ENCODE peak calls at places on chromosomes 7 and 10, in seven cellular contexts. A, T, E, Z, C, J and R are unnamed samples.
A peak's percentile ranks its signal among the peaks of the same experiment; 100 is the strongest.

GRCh38 chr7:73557397-73558257 is at the start of gene BCL7B:
- DNase-seq in C (peak; percentile 87), J (peak; percentile 65), A (peak; percentile 68), Z (peak; percentile 47), E (peak; percentile 83), T (peak; percentile 91), R (peak; percentile 79)

GRCh38 chr10:1193561-1193960 is 137.4 kb downstream of the WDR37 start:
- DNase-seq in T (no peak), J (no peak), E (no peak), C (no peak), A (no peak), Z (no peak), R (no peak)

GRCh38 chr7:95297041-95297440 is 27.3 kb downstream of the PON1 start:
- DNase-seq in A (no peak), J (no peak), C (no peak), E (no peak), T (no peak), Z (no peak), R (no peak)

GRCh38 chr10:43037440-43037839 is 39.4 kb upstream of the RET start:
- DNase-seq in C (no peak), A (no peak), J (no peak), T (no peak), E (no peak), Z (no peak), R (no peak)

GRCh38 chr10:103451871-103452713 is at the start of gene CALHM2:
- DNase-seq in J (peak; percentile 68), E (peak; percentile 72), A (peak; percentile 43), T (peak; percentile 88), Z (peak; percentile 41), C (peak; percentile 72), R (peak; percentile 73)

GRCh38 chr10:86648706-86649426 is 5.5 kb upstream of the OPN4 start:
- DNase-seq in T (no peak), C (no peak), E (no peak), A (no peak), Z (peak; percentile 68), J (peak; percentile 63), R (no peak)

GRCh38 chr10:129465796-129466702 is 992 bp upstream of the MGMT start:
- DNase-seq in C (no peak), E (no peak), Z (no peak), J (no peak), T (no peak), A (no peak), R (no peak)

GRCh38 chr10:130333185-130333584 is 197.0 kb downstream of the GLRX3 start:
- DNase-seq in C (no peak), E (no peak), Z (no peak), A (no peak), T (no peak), J (no peak), R (peak; percentile 75)

GRCh38 chr10:64753516-64753915 is 1232.3 kb downstream of the REEP3 start:
- DNase-seq in Z (no peak), T (no peak), E (no peak), J (no peak), C (no peak), A (no peak), R (no peak)

GRCh38 chr10:123331438-123331837 is 177.2 kb downstream of the BUB3 start:
- DNase-seq in T (peak; percentile 78), J (no peak), A (no peak), Z (peak; percentile 0), E (no peak), C (peak; percentile 1), R (peak; percentile 40)

GRCh38 chr10:2477154-2477553 is 590.2 kb upstream of the PFKP start:
- DNase-seq in E (peak; percentile 93), T (no peak), A (peak; percentile 51), J (no peak), C (peak; percentile 63), Z (no peak), R (peak; percentile 79)

GRCh38 chr7:118185163-118185860 is 1.3 kb downstream of the LSM8 start:
- DNase-seq in T (peak; percentile 20), E (no peak), J (peak; percentile 22), A (no peak), C (no peak), Z (peak; percentile 40), R (peak; percentile 10)

GRCh38 chr10:12839941-12840611 is 161.4 kb downstream of the CCDC3 start:
- DNase-seq in A (no peak), E (no peak), Z (no peak), T (no peak), C (no peak), J (peak; percentile 24), R (peak; percentile 42)

GRCh38 chr7:15832996-15833395 is 146.5 kb upstream of the MEOX2 start:
- DNase-seq in A (no peak), J (no peak), Z (no peak), C (no peak), T (no peak), E (no peak), R (no peak)

GRCh38 chr7:46015107-46015868 is 94.2 kb upstream of the IGFBP3 start:
- DNase-seq in A (peak; percentile 82), C (peak; percentile 79), J (peak; percentile 95), E (peak; percentile 88), Z (peak; percentile 26), T (peak; percentile 40), R (peak; percentile 97)

GRCh38 chr7:2609001-2609411 is 22.8 kb upstream of the TTYH3 start:
- DNase-seq in T (peak; percentile 52), E (peak; percentile 75), J (peak; percentile 41), Z (peak; percentile 43), A (no peak), C (no peak), R (peak; percentile 92)

GRCh38 chr7:8056431-8056830 is 87.8 kb downstream of the GLCCI1 start:
- DNase-seq in Z (peak; percentile 13), T (no peak), A (no peak), C (no peak), E (no peak), J (no peak), R (no peak)

GRCh38 chr10:109773818-109774440 is 149.4 kb downstream of the XPNPEP1 start:
- DNase-seq in Z (peak; percentile 43), J (peak; percentile 35), T (peak; percentile 40), C (no peak), A (peak; percentile 23), E (no peak), R (peak; percentile 53)

GRCh38 chr7:75639893-75640600 is 98.7 kb downstream of the HIP1 start:
- DNase-seq in E (peak; percentile 38), C (peak; percentile 83), J (no peak), A (no peak), T (no peak), Z (no peak), R (peak; percentile 23)
- H3K9ac ChIP-seq in E (peak overlapping the region; percentile 75), C (peak overlapping the region; percentile 95), J (peak overlapping the region; percentile 74), A (peak overlapping the region; percentile 93), T (no peak overlapping the region), Z (no peak overlapping the region), R (peak overlapping the region; percentile 92)

DNA sequence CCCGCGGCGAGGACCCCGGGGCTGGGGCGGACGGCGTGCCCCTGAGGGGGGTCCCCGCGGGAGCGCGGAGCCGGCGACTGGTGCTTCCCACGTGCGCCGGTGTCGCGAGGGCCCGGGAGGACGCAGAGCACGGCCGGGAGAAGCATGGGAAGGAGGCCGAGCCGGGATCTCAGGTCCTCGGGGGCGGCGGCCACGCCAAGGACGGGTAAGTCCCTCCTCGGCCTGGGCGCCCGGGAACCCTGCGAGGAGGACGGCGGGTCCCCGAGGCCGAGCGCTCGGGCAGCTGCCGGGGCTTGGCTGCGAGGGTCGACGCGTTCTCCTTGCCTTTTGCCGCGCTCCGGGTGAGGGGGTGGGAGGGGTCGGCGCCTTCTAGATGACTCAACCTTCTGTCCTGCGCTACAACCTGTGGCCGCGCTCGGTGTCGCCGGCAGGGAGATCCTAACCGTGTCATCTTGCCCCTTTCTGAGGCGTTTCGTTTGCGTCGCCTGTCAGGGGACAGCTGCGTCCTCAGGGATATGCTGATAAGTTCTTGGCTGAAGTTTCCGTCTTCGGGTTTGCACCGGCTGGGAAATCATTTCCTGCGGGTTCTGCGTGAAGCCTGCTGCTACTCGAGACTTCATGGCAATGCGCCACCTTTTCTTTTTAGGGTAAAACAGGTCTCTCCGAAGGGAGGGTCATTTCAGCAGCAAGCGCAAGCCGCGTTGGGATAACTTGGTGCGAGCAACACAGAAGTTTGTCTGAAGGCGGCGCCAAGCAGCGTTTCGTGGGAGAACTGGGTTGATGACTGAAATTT is 529 bp downstream of the TASOR2 start:
- DNase-seq in Z (peak; percentile 75), A (peak; percentile 48), E (peak; percentile 68), C (peak; percentile 72), J (peak; percentile 85), T (peak; percentile 78), R (peak; percentile 92)
- H3K4me1 ChIP-seq in Z (no peaks in the 10 kb centered on the region), A (peaks cover 5% of the 10 kb centered on the region), E (no peaks in the 10 kb centered on the region), C (peaks cover 5% of the 10 kb centered on the region), J (no peaks in the 10 kb centered on the region), T (no peaks in the 10 kb centered on the region), R (no peaks in the 10 kb centered on the region)

DNA sequence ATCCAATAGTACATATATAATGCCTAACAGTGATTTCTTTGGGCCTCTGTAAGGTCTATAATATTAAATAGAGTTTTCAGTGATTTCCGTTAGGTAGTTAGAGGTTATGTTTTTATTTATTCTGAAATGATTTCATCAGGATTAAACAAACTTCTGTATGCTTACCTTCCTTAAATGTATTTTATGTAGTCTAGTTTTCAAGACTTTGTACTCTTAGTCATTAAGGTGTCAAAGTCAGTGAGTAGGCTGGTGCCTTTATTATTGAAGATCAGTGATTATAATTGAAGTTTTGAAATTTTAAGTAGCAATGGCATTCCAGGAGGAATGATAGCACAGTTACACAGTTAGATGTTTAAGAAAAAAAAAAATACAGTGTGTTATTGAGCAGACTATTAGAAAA is 20.7 kb downstream of the GNAI1 start:
- DNase-seq in E (no peak), C (no peak), A (no peak), J (no peak), T (no peak), Z (no peak), R (no peak)
- H3K18ac ChIP-seq in E (no peak overlapping the region), C (no peak overlapping the region), A (no peak overlapping the region), J (no peak overlapping the region), T (no peak overlapping the region), Z (no peak overlapping the region), R (no peak overlapping the region)

DNA sequence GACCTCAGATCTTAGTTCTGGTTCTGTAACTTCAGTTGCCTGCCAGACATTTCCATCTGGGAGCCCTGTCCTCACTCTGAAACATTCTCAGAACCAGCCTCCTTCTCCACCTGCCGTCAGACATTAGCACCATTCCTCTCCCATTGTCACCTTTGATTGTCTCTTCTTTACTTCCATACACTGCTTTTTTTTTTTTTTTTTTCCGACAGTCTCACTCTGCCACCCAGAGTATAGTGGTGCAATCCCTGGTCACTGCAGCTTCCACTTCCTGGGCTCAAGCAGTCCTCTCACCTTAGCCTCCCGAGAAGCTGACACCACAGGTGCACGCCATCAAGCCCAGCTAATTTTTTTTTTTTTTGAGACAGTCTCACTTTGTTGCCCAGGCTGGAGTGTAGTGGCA is 21.1 kb upstream of the HIPK2 start:
- DNase-seq in C (no peak), Z (no peak), A (no peak), T (no peak), E (no peak), J (no peak), R (peak; percentile 7)
- H3K9ac ChIP-seq in C (no peak overlapping the region), Z (no peak overlapping the region), A (no peak overlapping the region), T (no peak overlapping the region), E (no peak overlapping the region), J (no peak overlapping the region), R (no peak overlapping the region)